ENCODE peak calls at places on chromosome 9, in ten cellular contexts. W, V, D, T, M, Q, K, S, R and F are unnamed samples.

GRCh38 chr9:124675261-124676158 is 95.6 kb downstream of the NR6A1 start:
- DNase-seq in W (peak; percentile 6), V (no peak), D (no peak), T (no peak), M (no peak), Q (no peak), K (no peak), S (no peak), R (no peak), F (no peak)

GRCh38 chr9:2824564-2824963 is 19.3 kb downstream of the PUM3 start:
- DNase-seq in W (peak; percentile 40), V (no peak), D (no peak), T (no peak), M (no peak), Q (no peak), K (no peak), S (no peak), R (peak; percentile 28), F (no peak)

GRCh38 chr9:8301296-8301695 is 501.7 kb upstream of the DMAC1 start:
- DNase-seq in W (no peak), V (no peak), D (no peak), T (no peak), M (no peak), Q (no peak), K (no peak), S (no peak), R (no peak), F (no peak)

GRCh38 chr9:112562235-112562958 is 75.8 kb downstream of the KIAA1958 start:
- DNase-seq in W (no peak), V (no peak), D (no peak), T (no peak), M (no peak), Q (no peak), K (no peak), S (no peak), R (peak; percentile 31), F (no peak)

GRCh38 chr9:128558431-128559310 is 6.3 kb downstream of the SPTAN1 start:
- DNase-seq in W (peak; percentile 87), V (peak; percentile 93), D (peak; percentile 73), T (peak; percentile 88), M (peak; percentile 89), Q (peak; percentile 93), K (no peak), S (peak; percentile 86), R (peak; percentile 88), F (peak; percentile 42)

GRCh38 chr9:70117835-70118319 is 74.2 kb downstream of the MAMDC2 start:
- DNase-seq in W (no peak), V (peak; percentile 88), D (no peak), T (peak; percentile 42), M (no peak), Q (no peak), K (no peak), S (no peak), R (no peak), F (no peak)

GRCh38 chr9:115391166-115391825 is 273.3 kb upstream of the TNC start:
- DNase-seq in W (no peak), V (no peak), D (no peak), T (no peak), M (no peak), Q (no peak), K (no peak), S (no peak), R (no peak), F (peak; percentile 92)

GRCh38 chr9:94577541-94577940 is 16.1 kb downstream of the FBP2 start:
- DNase-seq in W (no peak), V (no peak), D (no peak), T (no peak), M (no peak), Q (no peak), K (no peak), S (no peak), R (no peak), F (no peak)

GRCh38 chr9:121398374-121398773 is 28.3 kb upstream of the STOM start:
- DNase-seq in W (no peak), V (peak; percentile 100), D (no peak), T (peak; percentile 100), M (no peak), Q (no peak), K (no peak), S (no peak), R (no peak), F (no peak)

GRCh38 chr9:18067553-18068120 is 406.3 kb upstream of the ADAMTSL1 start:
- DNase-seq in W (no peak), V (no peak), D (no peak), T (no peak), M (no peak), Q (no peak), K (no peak), S (no peak), R (no peak), F (no peak)

GRCh38 chr9:88706193-88707112 is 171.5 kb downstream of the NXNL2 start:
- DNase-seq in W (no peak), V (peak; percentile 11), D (no peak), T (no peak), M (no peak), Q (no peak), K (no peak), S (no peak), R (no peak), F (no peak)

GRCh38 chr9:109992293-109992692 is 212.3 kb downstream of the PALM2AKAP2 start:
- DNase-seq in W (no peak), V (no peak), D (no peak), T (no peak), M (no peak), Q (no peak), K (no peak), S (no peak), R (no peak), F (no peak)

GRCh38 chr9:111102793-111103474 is 64.7 kb upstream of the LPAR1 start:
- DNase-seq in W (no peak), V (no peak), D (no peak), T (no peak), M (no peak), Q (no peak), K (no peak), S (no peak), R (no peak), F (no peak)

GRCh38 chr9:68721934-68722333 is 16.9 kb downstream of the PIP5K1B start:
- DNase-seq in W (no peak), V (no peak), D (no peak), T (no peak), M (no peak), Q (no peak), K (no peak), S (no peak), R (no peak), F (no peak)

GRCh38 chr9:81535542-81536241 is 153.7 kb downstream of the TLE1 start:
- DNase-seq in W (peak; percentile 18), V (peak; percentile 80), D (no peak), T (no peak), M (no peak), Q (no peak), K (no peak), S (no peak), R (no peak), F (no peak)

DNA sequence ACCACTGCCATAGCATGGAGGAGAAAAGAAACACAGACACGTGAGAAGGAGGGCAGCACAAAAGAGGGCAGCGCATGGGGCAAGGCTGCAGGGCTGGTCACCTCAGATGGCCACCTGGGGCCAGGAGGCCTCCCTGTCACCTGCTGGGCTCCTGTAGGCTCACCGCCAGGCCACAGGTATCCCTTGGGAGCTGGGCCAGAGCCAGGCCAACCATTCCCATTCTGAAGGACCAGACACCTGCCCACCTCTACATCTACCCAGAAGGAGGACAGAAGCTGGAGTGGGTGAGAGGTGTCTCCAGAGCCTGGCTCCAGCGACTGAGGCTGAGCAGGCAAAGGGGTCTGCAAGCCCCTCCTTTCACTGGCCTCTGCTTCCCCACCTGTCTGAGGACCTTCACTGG is 103.1 kb downstream of the PAX5 start:
- DNase-seq in W (no peak), V (no peak), D (no peak), T (no peak), M (no peak), Q (no peak), K (no peak), S (no peak), R (no peak), F (no peak)
- H3K36me3 ChIP-seq in W (no peaks in the 10 kb centered on the region), V (no peaks in the 10 kb centered on the region), D (no peaks in the 10 kb centered on the region), T (no peaks in the 10 kb centered on the region), M (no peaks in the 10 kb centered on the region), Q (no peaks in the 10 kb centered on the region), K (no peaks in the 10 kb centered on the region), S (no peaks in the 10 kb centered on the region), R (no peaks in the 10 kb centered on the region), F (no peaks in the 10 kb centered on the region)

GRCh38 chr9:130698514-130698913 is 4.9 kb downstream of the EXOSC2 start:
- DNase-seq in W (no peak), V (peak; percentile 74), D (no peak), T (no peak), M (no peak), Q (peak; percentile 19), K (no peak), S (no peak), R (no peak), F (no peak)
- H3K36me3 ChIP-seq in W (no peaks in the 10 kb centered on the region), V (peaks cover 37% of the 10 kb centered on the region), D (peaks cover 57% of the 10 kb centered on the region), T (peaks cover 45% of the 10 kb centered on the region), M (peaks cover 75% of the 10 kb centered on the region), Q (peaks cover 10% of the 10 kb centered on the region), K (peaks cover 61% of the 10 kb centered on the region), S (peaks cover 72% of the 10 kb centered on the region), R (no peaks in the 10 kb centered on the region), F (peaks cover 80% of the 10 kb centered on the region)

GRCh38 chr9:74784506-74784905 is 103.2 kb downstream of the TRPM6 start:
- DNase-seq in W (no peak), V (no peak), D (no peak), T (no peak), M (no peak), Q (no peak), K (no peak), S (no peak), R (no peak), F (no peak)

DNA sequence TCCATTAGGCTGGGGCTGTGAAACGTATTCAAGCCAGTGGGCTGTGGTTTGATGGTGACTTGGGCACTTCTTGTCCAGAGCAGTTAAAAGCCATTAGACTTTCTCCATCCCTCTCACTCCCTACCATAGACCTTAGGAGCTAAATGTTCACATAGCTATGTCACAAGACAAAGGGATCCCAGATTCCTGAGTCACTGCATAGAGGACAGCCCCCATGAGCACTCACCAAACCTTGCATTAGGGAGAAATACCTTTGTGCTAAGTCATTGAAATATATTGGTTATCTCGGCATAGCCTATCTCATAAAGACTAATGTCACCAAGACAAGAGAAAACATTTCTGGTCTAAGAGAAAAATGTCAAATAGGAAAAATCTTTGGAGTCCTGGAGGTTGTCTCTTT is 104.3 kb downstream of the TRPM6 start:
- DNase-seq in W (no peak), V (peak; percentile 61), D (no peak), T (peak; percentile 58), M (no peak), Q (no peak), K (no peak), S (no peak), R (no peak), F (no peak)
- H3K36me3 ChIP-seq in W (no peaks in the 10 kb centered on the region), V (no peaks in the 10 kb centered on the region), D (no peaks in the 10 kb centered on the region), T (no peaks in the 10 kb centered on the region), M (no peaks in the 10 kb centered on the region), Q (no peaks in the 10 kb centered on the region), K (no peaks in the 10 kb centered on the region), S (no peaks in the 10 kb centered on the region), R (no peaks in the 10 kb centered on the region), F (no peaks in the 10 kb centered on the region)

DNA sequence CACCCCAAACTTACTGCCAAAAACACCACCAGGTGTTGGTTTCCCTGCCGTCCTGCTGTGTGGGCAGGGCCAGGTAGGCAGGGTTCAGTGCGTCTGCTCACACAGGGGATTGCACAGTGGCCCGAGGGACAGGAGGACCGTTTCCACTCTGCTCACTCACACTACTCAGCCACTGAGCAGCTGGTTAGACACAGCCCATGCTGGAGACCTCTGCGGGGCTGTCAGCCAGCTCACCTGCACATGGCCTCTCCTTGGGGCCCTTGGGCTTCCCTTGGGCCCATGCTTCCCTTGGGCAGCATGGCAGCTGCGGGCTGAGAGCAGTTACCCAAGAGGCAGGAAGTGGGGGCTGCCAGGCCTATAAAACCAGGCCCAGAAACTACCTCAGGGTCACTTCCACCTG is 79.0 kb downstream of the SYK start:
- DNase-seq in W (no peak), V (no peak), D (no peak), T (no peak), M (no peak), Q (no peak), K (no peak), S (no peak), R (no peak), F (no peak)
- H3K36me3 ChIP-seq in W (no peaks in the 10 kb centered on the region), V (no peaks in the 10 kb centered on the region), D (no peaks in the 10 kb centered on the region), T (no peaks in the 10 kb centered on the region), M (peaks cover 58% of the 10 kb centered on the region), Q (no peaks in the 10 kb centered on the region), K (no peaks in the 10 kb centered on the region), S (no peaks in the 10 kb centered on the region), R (no peaks in the 10 kb centered on the region), F (no peaks in the 10 kb centered on the region)